ENCODE peak calls at places on chromosomes 5 and 9, in nine cellular contexts. V is posterior vena cava; K is GM12865; R is GF-D8; B is naive thymus-derived CD4-positive, alpha-beta T cell; T is left lung; M is SHP77; G is NCI-H1105; O is brain microvascular endothelial cell. E is an unnamed sample.

GRCh38 chr5:149930060-149930753 is 14.4 kb downstream of the PDE6A start:
- DNase-seq in R (no peak), G (no peak), V (no peak), M (no peak), T (no peak), B (no peak), K (no peak), O (no peak), E (no peak)

GRCh38 chr5:127587246-127587917 is 61.5 kb upstream of the CTXN3 start:
- DNase-seq in R (no peak), T (no peak), G (no peak), B (no peak), M (no peak), K (no peak), V (no peak), O (no peak), E (peak)

GRCh38 chr5:173236531-173237501 is 1.8 kb upstream of the NKX2-5 start:
- DNase-seq in M (no peak), V (no peak), T (no peak), G (no peak), O (no peak), B (no peak), R (no peak), K (no peak), E (no peak)

GRCh38 chr5:137778772-137779564 is 24.8 kb upstream of the HNRNPA0 start:
- DNase-seq in O (no peak), G (no peak), K (peak), R (no peak), B (no peak), V (no peak), M (no peak), T (no peak), E (peak)

GRCh38 chr9:113155911-113156559 is 5.2 kb downstream of the SLC31A2 start:
- DNase-seq in B (peak), M (no peak), K (peak), G (no peak), V (no peak), R (peak), O (no peak), T (peak), E (peak)

GRCh38 chr9:112764344-112764743 is 13.8 kb downstream of the SNX30 start:
- DNase-seq in G (no peak), T (no peak), O (peak), V (peak), M (no peak), B (no peak), K (no peak), R (no peak), E (peak)

GRCh38 chr5:31408814-31409213 is 123.1 kb downstream of the DROSHA start:
- DNase-seq in B (no peak), M (no peak), O (peak), V (no peak), T (no peak), G (no peak), R (no peak), K (no peak), E (no peak)

GRCh38 chr5:133668458-133668857 is 56.1 kb upstream of the FSTL4 start:
- DNase-seq in R (no peak), T (no peak), V (no peak), B (no peak), G (no peak), K (no peak), M (no peak), O (no peak), E (no peak)

GRCh38 chr5:135450957-135451356 is 1.2 kb downstream of the TIFAB start:
- DNase-seq in G (no peak), K (no peak), V (peak), M (no peak), T (no peak), O (no peak), B (no peak), R (no peak), E (no peak)

GRCh38 chr5:170632985-170633234 is 129.1 kb downstream of the KCNIP1 start:
- DNase-seq in T (peak), V (peak), G (peak), M (peak), R (no peak), K (peak), B (no peak), O (no peak), E (peak)

GRCh38 chr9:114847492-114848417 is 41.9 kb upstream of the TNFSF15 start:
- DNase-seq in V (no peak), R (no peak), G (no peak), T (no peak), K (no peak), M (no peak), B (no peak), O (no peak), E (no peak)

GRCh38 chr9:24698864-24699518 is 153.3 kb upstream of the IZUMO3 start:
- DNase-seq in T (no peak), K (no peak), V (no peak), G (no peak), O (no peak), M (no peak), B (no peak), R (no peak), E (no peak)

GRCh38 chr5:138953370-138954256 is 78.5 kb upstream of the LRRTM2 start:
- DNase-seq in K (no peak), B (peak), M (peak), V (peak), O (peak), R (peak), T (peak), G (no peak), E (peak)

GRCh38 chr9:95772320-95773060 is 103.0 kb upstream of the ERCC6L2 start:
- DNase-seq in G (no peak), T (peak), B (no peak), M (no peak), R (no peak), O (no peak), V (peak), K (no peak), E (no peak)

GRCh38 chr5:16774806-16775205 is 158.0 kb upstream of the RETREG1 start:
- DNase-seq in R (no peak), V (no peak), M (no peak), B (no peak), O (no peak), T (no peak), G (no peak), K (no peak), E (no peak)

GRCh38 chr9:4415281-4415680 is 75.0 kb upstream of the SLC1A1 start:
- DNase-seq in T (no peak), R (no peak), V (no peak), B (no peak), K (no peak), G (no peak), O (no peak), M (no peak), E (no peak)

GRCh38 chr9:88936668-88937067 is 54.6 kb upstream of the S1PR3 start:
- DNase-seq in V (no peak), O (no peak), G (no peak), B (no peak), M (no peak), K (no peak), T (no peak), R (no peak), E (no peak)

GRCh38 chr9:105119166-105119565 is 125.3 kb upstream of the SLC44A1 start:
- DNase-seq in M (no peak), K (no peak), T (no peak), V (no peak), G (no peak), B (no peak), R (no peak), O (no peak), E (no peak)

GRCh38 chr5:150778103-150778516 is 447 bp upstream of the SMIM3 start:
- DNase-seq in O (peak), G (no peak), R (no peak), M (no peak), T (no peak), B (no peak), K (no peak), V (no peak), E (no peak)

GRCh38 chr9:100492952-100493351 is 20.0 kb downstream of the TMEFF1 start:
- DNase-seq in V (no peak), G (no peak), B (no peak), K (peak), T (no peak), O (no peak), M (no peak), R (no peak), E (peak)

GRCh38 chr5:1436681-1437080 is 8.6 kb downstream of the SLC6A3 start:
- DNase-seq in T (peak), M (no peak), B (no peak), O (no peak), K (no peak), R (no peak), G (no peak), V (peak), E (no peak)

GRCh38 chr9:92966518-92966800 is 19.1 kb downstream of the FGD3 start:
- DNase-seq in T (no peak), G (no peak), R (no peak), V (no peak), B (no peak), K (no peak), O (no peak), M (no peak), E (no peak)

GRCh38 chr5:97839338-97840081 is 656.5 kb upstream of the RIOK2 start:
- DNase-seq in K (no peak), V (no peak), O (peak), G (no peak), B (no peak), T (no peak), M (no peak), R (no peak), E (no peak)

GRCh38 chr5:173457482-173457881 is 129.3 kb upstream of the STC2 start:
- DNase-seq in B (no peak), M (no peak), O (no peak), T (no peak), G (no peak), V (no peak), R (no peak), K (no peak), E (peak)

GRCh38 chr9:111066427-111066826 is 28.2 kb upstream of the LPAR1 start:
- DNase-seq in V (no peak), K (no peak), R (no peak), T (no peak), G (no peak), B (no peak), M (no peak), O (no peak), E (no peak)

GRCh38 chr5:132256086-132256782 is 1.3 kb upstream of the PDLIM4 start:
- DNase-seq in B (no peak), V (no peak), M (no peak), K (no peak), O (no peak), T (no peak), R (no peak), G (no peak), E (no peak)

GRCh38 chr5:15914603-15915002 is 265.0 kb downstream of the MARCHF11 start:
- DNase-seq in M (no peak), K (no peak), T (no peak), V (no peak), R (no peak), O (no peak), G (no peak), B (no peak), E (no peak)

GRCh38 chr9:132192728-132193127 is 30.9 kb downstream of the NTNG2 start:
- DNase-seq in V (no peak), G (no peak), R (no peak), T (no peak), M (peak), K (no peak), B (no peak), O (no peak), E (no peak)

GRCh38 chr9:133375724-133376654 is at the start of the genes STKLD1 and SURF4:
- DNase-seq in V (peak), M (peak), B (peak), O (peak), R (peak), G (peak), T (peak), K (peak), E (peak)

GRCh38 chr9:128603697-128604096 is 51.3 kb downstream of the SPTAN1 start:
- DNase-seq in T (no peak), O (no peak), B (no peak), K (no peak), G (no peak), M (no peak), R (no peak), V (no peak), E (no peak)

E was measured in NB4.